ENCODE peak calls at places on chromosomes 1 and 21, in five cellular contexts. One of them, this sample, is unnamed.

GRCh38 chr21:26449161-26449560 is 123.9 kb downstream of the CYYR1 start:
- DNase-seq in stimulated activated CD4-positive, alpha-beta T cell treated with anti-CD3 and anti-CD28 coated beads, Interleukin-4, amount 100 ng/mL, for 24 hours: no peak
- DNase-seq in tibial artery: no peak
- DNase-seq in naive B cell: no peak
- DNase-seq in sigmoid colon: no peak
- DNase-seq in this sample: no peak

GRCh38 chr1:205770618-205771017 is 4.7 kb downstream of the RAB29 start:
- DNase-seq in stimulated activated CD4-positive, alpha-beta T cell treated with anti-CD3 and anti-CD28 coated beads, Interleukin-4, amount 100 ng/mL, for 24 hours: no peak
- DNase-seq in tibial artery: no peak
- DNase-seq in naive B cell: no peak
- DNase-seq in sigmoid colon: no peak
- DNase-seq in this sample: no peak

GRCh38 chr1:211259596-211260126 is 495 bp downstream of the RCOR3 start:
- DNase-seq in stimulated activated CD4-positive, alpha-beta T cell treated with anti-CD3 and anti-CD28 coated beads, Interleukin-4, amount 100 ng/mL, for 24 hours: peak
- DNase-seq in tibial artery: peak
- DNase-seq in naive B cell: no peak
- DNase-seq in sigmoid colon: peak
- DNase-seq in this sample: peak

GRCh38 chr1:184298321-184299052 is 88.3 kb upstream of the C1orf21 start:
- DNase-seq in stimulated activated CD4-positive, alpha-beta T cell treated with anti-CD3 and anti-CD28 coated beads, Interleukin-4, amount 100 ng/mL, for 24 hours: no peak
- DNase-seq in tibial artery: no peak
- DNase-seq in naive B cell: no peak
- DNase-seq in sigmoid colon: no peak
- DNase-seq in this sample: no peak

GRCh38 chr1:1312450-1313314 is 4.3 kb downstream of the PUSL1 start:
- DNase-seq in stimulated activated CD4-positive, alpha-beta T cell treated with anti-CD3 and anti-CD28 coated beads, Interleukin-4, amount 100 ng/mL, for 24 hours: no peak
- DNase-seq in tibial artery: no peak
- DNase-seq in naive B cell: no peak
- DNase-seq in sigmoid colon: no peak
- DNase-seq in this sample: no peak

GRCh38 chr1:219990782-219991510 is 55.4 kb downstream of the EPRS1 start:
- DNase-seq in stimulated activated CD4-positive, alpha-beta T cell treated with anti-CD3 and anti-CD28 coated beads, Interleukin-4, amount 100 ng/mL, for 24 hours: no peak
- DNase-seq in tibial artery: no peak
- DNase-seq in naive B cell: no peak
- DNase-seq in sigmoid colon: no peak
- DNase-seq in this sample: peak

GRCh38 chr1:213779228-213779627 is 208.5 kb upstream of the PROX1 start:
- DNase-seq in stimulated activated CD4-positive, alpha-beta T cell treated with anti-CD3 and anti-CD28 coated beads, Interleukin-4, amount 100 ng/mL, for 24 hours: no peak
- DNase-seq in tibial artery: no peak
- DNase-seq in naive B cell: no peak
- DNase-seq in sigmoid colon: no peak
- DNase-seq in this sample: no peak

GRCh38 chr21:27646691-27647090 is 679.8 kb upstream of the ADAMTS5 start:
- DNase-seq in stimulated activated CD4-positive, alpha-beta T cell treated with anti-CD3 and anti-CD28 coated beads, Interleukin-4, amount 100 ng/mL, for 24 hours: no peak
- DNase-seq in tibial artery: no peak
- DNase-seq in naive B cell: no peak
- DNase-seq in sigmoid colon: no peak
- DNase-seq in this sample: no peak

GRCh38 chr1:150925080-150925479 is 1.1 kb upstream of the SETDB1 start:
- DNase-seq in stimulated activated CD4-positive, alpha-beta T cell treated with anti-CD3 and anti-CD28 coated beads, Interleukin-4, amount 100 ng/mL, for 24 hours: no peak
- DNase-seq in tibial artery: no peak
- DNase-seq in naive B cell: peak
- DNase-seq in sigmoid colon: no peak
- DNase-seq in this sample: no peak

GRCh38 chr1:32438136-32438535 is 26.7 kb upstream of the ZBTB8B start:
- DNase-seq in stimulated activated CD4-positive, alpha-beta T cell treated with anti-CD3 and anti-CD28 coated beads, Interleukin-4, amount 100 ng/mL, for 24 hours: no peak
- DNase-seq in tibial artery: no peak
- DNase-seq in naive B cell: no peak
- DNase-seq in sigmoid colon: no peak
- DNase-seq in this sample: no peak

GRCh38 chr21:35606578-35606977 is 453.7 kb downstream of the SETD4 start:
- DNase-seq in stimulated activated CD4-positive, alpha-beta T cell treated with anti-CD3 and anti-CD28 coated beads, Interleukin-4, amount 100 ng/mL, for 24 hours: no peak
- DNase-seq in tibial artery: no peak
- DNase-seq in naive B cell: no peak
- DNase-seq in sigmoid colon: no peak
- DNase-seq in this sample: no peak

GRCh38 chr1:237938553-237938952 is 47.8 kb upstream of the ZP4 start:
- DNase-seq in stimulated activated CD4-positive, alpha-beta T cell treated with anti-CD3 and anti-CD28 coated beads, Interleukin-4, amount 100 ng/mL, for 24 hours: no peak
- DNase-seq in tibial artery: no peak
- DNase-seq in naive B cell: no peak
- DNase-seq in sigmoid colon: no peak
- DNase-seq in this sample: no peak

GRCh38 chr1:36157973-36158826 is 2.2 kb downstream of the MAP7D1 start:
- DNase-seq in stimulated activated CD4-positive, alpha-beta T cell treated with anti-CD3 and anti-CD28 coated beads, Interleukin-4, amount 100 ng/mL, for 24 hours: no peak
- DNase-seq in tibial artery: no peak
- DNase-seq in naive B cell: no peak
- DNase-seq in sigmoid colon: no peak
- DNase-seq in this sample: no peak

GRCh38 chr1:224454337-224455055 is 19.9 kb upstream of the WDR26 start:
- DNase-seq in stimulated activated CD4-positive, alpha-beta T cell treated with anti-CD3 and anti-CD28 coated beads, Interleukin-4, amount 100 ng/mL, for 24 hours: no peak
- DNase-seq in tibial artery: no peak
- DNase-seq in naive B cell: no peak
- DNase-seq in sigmoid colon: no peak
- DNase-seq in this sample: no peak

GRCh38 chr1:84122780-84123382 is 21.2 kb upstream of the PRKACB start:
- DNase-seq in stimulated activated CD4-positive, alpha-beta T cell treated with anti-CD3 and anti-CD28 coated beads, Interleukin-4, amount 100 ng/mL, for 24 hours: peak
- DNase-seq in tibial artery: no peak
- DNase-seq in naive B cell: peak
- DNase-seq in sigmoid colon: peak
- DNase-seq in this sample: no peak

GRCh38 chr1:181139631-181140051 is 51.1 kb downstream of the IER5 start:
- DNase-seq in stimulated activated CD4-positive, alpha-beta T cell treated with anti-CD3 and anti-CD28 coated beads, Interleukin-4, amount 100 ng/mL, for 24 hours: no peak
- DNase-seq in tibial artery: no peak
- DNase-seq in naive B cell: no peak
- DNase-seq in sigmoid colon: peak
- DNase-seq in this sample: no peak

GRCh38 chr21:42533306-42533962 is 19.8 kb downstream of the SLC37A1 start:
- DNase-seq in stimulated activated CD4-positive, alpha-beta T cell treated with anti-CD3 and anti-CD28 coated beads, Interleukin-4, amount 100 ng/mL, for 24 hours: no peak
- DNase-seq in tibial artery: peak
- DNase-seq in naive B cell: no peak
- DNase-seq in sigmoid colon: peak
- DNase-seq in this sample: no peak

GRCh38 chr21:44983421-44984206 is 43.8 kb downstream of the SLX9 start:
- DNase-seq in stimulated activated CD4-positive, alpha-beta T cell treated with anti-CD3 and anti-CD28 coated beads, Interleukin-4, amount 100 ng/mL, for 24 hours: no peak
- DNase-seq in tibial artery: peak
- DNase-seq in naive B cell: no peak
- DNase-seq in sigmoid colon: peak
- DNase-seq in this sample: no peak

GRCh38 chr21:29055080-29055479 is 18.4 kb downstream of the CCT8 start:
- DNase-seq in stimulated activated CD4-positive, alpha-beta T cell treated with anti-CD3 and anti-CD28 coated beads, Interleukin-4, amount 100 ng/mL, for 24 hours: no peak
- DNase-seq in tibial artery: no peak
- DNase-seq in naive B cell: no peak
- DNase-seq in sigmoid colon: no peak
- DNase-seq in this sample: no peak

GRCh38 chr1:223308141-223308540 is 55.8 kb downstream of the SUSD4 start:
- DNase-seq in stimulated activated CD4-positive, alpha-beta T cell treated with anti-CD3 and anti-CD28 coated beads, Interleukin-4, amount 100 ng/mL, for 24 hours: no peak
- DNase-seq in tibial artery: no peak
- DNase-seq in naive B cell: no peak
- DNase-seq in sigmoid colon: no peak
- DNase-seq in this sample: no peak

GRCh38 chr1:235651170-235651806 is 1.7 kb upstream of the GNG4 start:
- DNase-seq in stimulated activated CD4-positive, alpha-beta T cell treated with anti-CD3 and anti-CD28 coated beads, Interleukin-4, amount 100 ng/mL, for 24 hours: no peak
- DNase-seq in tibial artery: no peak
- DNase-seq in naive B cell: no peak
- DNase-seq in sigmoid colon: no peak
- DNase-seq in this sample: no peak

GRCh38 chr1:116515702-116516101 is 55.1 kb downstream of the CD58 start:
- DNase-seq in stimulated activated CD4-positive, alpha-beta T cell treated with anti-CD3 and anti-CD28 coated beads, Interleukin-4, amount 100 ng/mL, for 24 hours: no peak
- DNase-seq in tibial artery: no peak
- DNase-seq in naive B cell: no peak
- DNase-seq in sigmoid colon: no peak
- DNase-seq in this sample: no peak

GRCh38 chr1:54977938-54978337 is 2.5 kb upstream of the TMEM61 start:
- DNase-seq in stimulated activated CD4-positive, alpha-beta T cell treated with anti-CD3 and anti-CD28 coated beads, Interleukin-4, amount 100 ng/mL, for 24 hours: no peak
- DNase-seq in tibial artery: no peak
- DNase-seq in naive B cell: no peak
- DNase-seq in sigmoid colon: no peak
- DNase-seq in this sample: no peak

GRCh38 chr1:20339811-20340457 is 49.3 kb downstream of the VWA5B1 start:
- DNase-seq in stimulated activated CD4-positive, alpha-beta T cell treated with anti-CD3 and anti-CD28 coated beads, Interleukin-4, amount 100 ng/mL, for 24 hours: no peak
- DNase-seq in tibial artery: no peak
- DNase-seq in naive B cell: no peak
- DNase-seq in sigmoid colon: no peak
- DNase-seq in this sample: no peak

GRCh38 chr21:14582934-14583628 is 37.0 kb upstream of the SAMSN1 start:
- DNase-seq in stimulated activated CD4-positive, alpha-beta T cell treated with anti-CD3 and anti-CD28 coated beads, Interleukin-4, amount 100 ng/mL, for 24 hours: no peak
- DNase-seq in tibial artery: no peak
- DNase-seq in naive B cell: no peak
- DNase-seq in sigmoid colon: no peak
- DNase-seq in this sample: no peak

GRCh38 chr1:232422098-232422497 is 207.8 kb downstream of the SIPA1L2 start:
- DNase-seq in stimulated activated CD4-positive, alpha-beta T cell treated with anti-CD3 and anti-CD28 coated beads, Interleukin-4, amount 100 ng/mL, for 24 hours: no peak
- DNase-seq in tibial artery: no peak
- DNase-seq in naive B cell: no peak
- DNase-seq in sigmoid colon: no peak
- DNase-seq in this sample: no peak

GRCh38 chr1:162230096-162230495 is 146.6 kb downstream of the SPATA46 start:
- DNase-seq in stimulated activated CD4-positive, alpha-beta T cell treated with anti-CD3 and anti-CD28 coated beads, Interleukin-4, amount 100 ng/mL, for 24 hours: no peak
- DNase-seq in tibial artery: no peak
- DNase-seq in naive B cell: no peak
- DNase-seq in sigmoid colon: no peak
- DNase-seq in this sample: peak

GRCh38 chr1:242739246-242739645 is 214.7 kb upstream of the PLD5 start:
- DNase-seq in stimulated activated CD4-positive, alpha-beta T cell treated with anti-CD3 and anti-CD28 coated beads, Interleukin-4, amount 100 ng/mL, for 24 hours: no peak
- DNase-seq in tibial artery: no peak
- DNase-seq in naive B cell: no peak
- DNase-seq in sigmoid colon: no peak
- DNase-seq in this sample: no peak

GRCh38 chr1:21659924-21660326 is 9.2 kb downstream of the RAP1GAP start:
- DNase-seq in stimulated activated CD4-positive, alpha-beta T cell treated with anti-CD3 and anti-CD28 coated beads, Interleukin-4, amount 100 ng/mL, for 24 hours: no peak
- DNase-seq in tibial artery: peak
- DNase-seq in naive B cell: no peak
- DNase-seq in sigmoid colon: no peak
- DNase-seq in this sample: no peak

This sample was measured in CMK.